ENCODE peak calls at places on chromosomes 12 and 14, in five cellular contexts. F, Z, E, R and T are unnamed samples.

GRCh38 chr12:108394196-108394595 is 55.1 kb upstream of the CMKLR1 start:
- DNase-seq in F (no peak), Z (no peak), R (no peak), E (no peak), T (no peak)

GRCh38 chr14:59359451-59360124 is 105.6 kb downstream of the GPR135 start:
- DNase-seq in F (no peak), Z (no peak), R (no peak), E (no peak), T (no peak)

GRCh38 chr14:57390806-57391562 is 598 bp downstream of the NAA30 start:
- DNase-seq in E (peak), Z (peak), R (peak), F (no peak), T (peak)

GRCh38 chr12:105955608-105955931 is 183.2 kb downstream of the NUAK1 start:
- DNase-seq in F (no peak), Z (no peak), E (no peak), R (no peak), T (no peak)

GRCh38 chr12:123992118-123992825 is 19.3 kb downstream of the ZNF664 start:
- DNase-seq in E (no peak), F (no peak), R (no peak), Z (no peak), T (no peak)

GRCh38 chr12:107400686-107401447 is 284.7 kb upstream of the PWP1 start:
- DNase-seq in Z (no peak), E (no peak), F (no peak), R (no peak), T (no peak)

GRCh38 chr12:131159660-131160059 is 206.0 kb downstream of the ADGRD1 start:
- DNase-seq in E (no peak), F (no peak), R (peak), Z (no peak), T (no peak)

GRCh38 chr12:85016423-85016822 is 19.7 kb downstream of the TSPAN19 start:
- DNase-seq in E (peak), Z (no peak), F (no peak), R (no peak), T (peak)

GRCh38 chr12:3885179-3886094 is 12.2 kb upstream of the PARP11 start:
- DNase-seq in E (peak), R (peak), Z (peak), F (no peak), T (peak)

GRCh38 chr14:95765016-95765415 is 51.1 kb upstream of the TCL1A start:
- DNase-seq in F (no peak), E (no peak), Z (no peak), R (no peak), T (no peak)

GRCh38 chr12:122880668-122881067 is 15.3 kb downstream of the VPS37B start:
- DNase-seq in Z (no peak), R (no peak), E (no peak), F (no peak), T (no peak)

GRCh38 chr14:75727124-75727523 is 66.1 kb downstream of the TTLL5 start:
- DNase-seq in Z (no peak), F (no peak), E (no peak), R (no peak), T (no peak)

GRCh38 chr14:70052990-70053389 is 135.8 kb downstream of the SLC8A3 start:
- DNase-seq in E (peak), Z (no peak), F (no peak), R (peak), T (peak)

GRCh38 chr14:23373041-23373440 is 432 bp downstream of the IL25 start:
- DNase-seq in Z (no peak), F (no peak), R (no peak), E (no peak), T (no peak)

GRCh38 chr12:132275631-132276030 is 53.8 kb downstream of the GALNT9 start:
- DNase-seq in F (no peak), E (no peak), Z (no peak), R (no peak), T (no peak)

GRCh38 chr14:50425816-50426215 is 29.1 kb upstream of the CDKL1 start:
- DNase-seq in Z (no peak), F (no peak), R (no peak), E (no peak), T (no peak)

GRCh38 chr14:89848165-89848564 is 106.4 kb downstream of the EFCAB11 start:
- DNase-seq in F (no peak), Z (no peak), E (no peak), R (no peak), T (no peak)

GRCh38 chr12:123934829-123935228 is 37.8 kb downstream of the CCDC92 start:
- DNase-seq in E (no peak), F (no peak), Z (no peak), R (no peak), T (no peak)

GRCh38 chr12:120199595-120200306 is 1.2 kb downstream of the RPLP0 start:
- DNase-seq in F (peak), R (peak), Z (no peak), E (peak), T (peak)

GRCh38 chr14:24255438-24255837 is 7.5 kb downstream of the TGM1 start:
- DNase-seq in E (no peak), R (no peak), F (no peak), Z (no peak), T (no peak)